ENCODE peak calls at places on chromosome 15, in ten cellular contexts. One of them, this sample, is unnamed.
A peak's percentile ranks its signal among the peaks of the same experiment; 100 is the strongest.

GRCh38 chr15:59116771-59117170 is 11.8 kb downstream of the CCNB2 start:
- DNase-seq in Peyer's patch: no peak
- DNase-seq in right lobe of liver: no peak
- DNase-seq in GM12892: no peak
- DNase-seq in vagina: no peak
- DNase-seq in K562: no peak
- DNase-seq in stomach: no peak
- DNase-seq in A549: no peak
- DNase-seq in adrenal gland: no peak
- DNase-seq in testis: no peak
- DNase-seq in this sample: no peak

GRCh38 chr15:70132148-70132547 is 34.4 kb upstream of the TLE3 start:
- DNase-seq in A549: no peak
- DNase-seq in right lobe of liver: no peak
- DNase-seq in testis: peak; percentile 69
- DNase-seq in adrenal gland: no peak
- DNase-seq in vagina: no peak
- DNase-seq in K562: no peak
- DNase-seq in Peyer's patch: no peak
- DNase-seq in GM12892: no peak
- DNase-seq in stomach: no peak
- DNase-seq in this sample: no peak

GRCh38 chr15:66133247-66133646 is 120.3 kb downstream of the MEGF11 start:
- DNase-seq in GM12892: no peak
- DNase-seq in Peyer's patch: no peak
- DNase-seq in right lobe of liver: no peak
- DNase-seq in adrenal gland: peak; percentile 53
- DNase-seq in stomach: no peak
- DNase-seq in testis: peak; percentile 57
- DNase-seq in K562: no peak
- DNase-seq in vagina: no peak
- DNase-seq in A549: no peak
- DNase-seq in this sample: no peak

GRCh38 chr15:101039461-101039860 is 120.3 kb downstream of the LRRK1 start:
- DNase-seq in testis: no peak
- DNase-seq in right lobe of liver: no peak
- DNase-seq in K562: no peak
- DNase-seq in Peyer's patch: peak; percentile 4
- DNase-seq in GM12892: no peak
- DNase-seq in stomach: no peak
- DNase-seq in A549: no peak
- DNase-seq in vagina: no peak
- DNase-seq in adrenal gland: no peak
- DNase-seq in this sample: no peak

GRCh38 chr15:52256366-52256765 is 39.2 kb downstream of the MYO5C start:
- DNase-seq in GM12892: peak; percentile 46
- DNase-seq in right lobe of liver: no peak
- DNase-seq in Peyer's patch: peak; percentile 80
- DNase-seq in A549: peak; percentile 86
- DNase-seq in adrenal gland: peak; percentile 43
- DNase-seq in stomach: peak; percentile 74
- DNase-seq in vagina: no peak
- DNase-seq in testis: peak; percentile 82
- DNase-seq in K562: peak; percentile 76
- DNase-seq in this sample: peak; percentile 75

GRCh38 chr15:66729339-66729951 is 27.4 kb downstream of the SMAD6 start:
- DNase-seq in K562: no peak
- DNase-seq in stomach: no peak
- DNase-seq in adrenal gland: no peak
- DNase-seq in Peyer's patch: no peak
- DNase-seq in testis: no peak
- DNase-seq in vagina: no peak
- DNase-seq in A549: no peak
- DNase-seq in right lobe of liver: no peak
- DNase-seq in GM12892: no peak
- DNase-seq in this sample: no peak

GRCh38 chr15:35167675-35168074 is 82.6 kb upstream of the NANOGP8 start:
- DNase-seq in vagina: no peak
- DNase-seq in stomach: no peak
- DNase-seq in A549: no peak
- DNase-seq in right lobe of liver: no peak
- DNase-seq in GM12892: no peak
- DNase-seq in K562: no peak
- DNase-seq in adrenal gland: no peak
- DNase-seq in Peyer's patch: no peak
- DNase-seq in testis: no peak
- DNase-seq in this sample: no peak

GRCh38 chr15:65400760-65401606 is 21.8 kb downstream of the IGDCC4 start:
- DNase-seq in Peyer's patch: peak; percentile 37
- DNase-seq in vagina: no peak
- DNase-seq in adrenal gland: peak; percentile 85
- DNase-seq in GM12892: peak; percentile 72
- DNase-seq in testis: peak; percentile 79
- DNase-seq in A549: peak; percentile 99
- DNase-seq in right lobe of liver: no peak
- DNase-seq in stomach: peak; percentile 68
- DNase-seq in K562: peak; percentile 78
- DNase-seq in this sample: peak; percentile 71

GRCh38 chr15:41474436-41474835 is 19.2 kb upstream of the ITPKA start:
- DNase-seq in Peyer's patch: no peak
- DNase-seq in testis: no peak
- DNase-seq in K562: no peak
- DNase-seq in vagina: no peak
- DNase-seq in GM12892: no peak
- DNase-seq in A549: no peak
- DNase-seq in stomach: peak; percentile 47
- DNase-seq in right lobe of liver: no peak
- DNase-seq in adrenal gland: no peak
- DNase-seq in this sample: no peak

GRCh38 chr15:41043276-41043675 is 72.8 kb downstream of the INO80 start:
- DNase-seq in A549: no peak
- DNase-seq in GM12892: no peak
- DNase-seq in adrenal gland: no peak
- DNase-seq in stomach: no peak
- DNase-seq in right lobe of liver: no peak
- DNase-seq in testis: no peak
- DNase-seq in K562: no peak
- DNase-seq in vagina: no peak
- DNase-seq in Peyer's patch: no peak
- DNase-seq in this sample: no peak

GRCh38 chr15:99565031-99565280 is 828 bp upstream of the MEF2A start:
- DNase-seq in GM12892: no peak
- DNase-seq in adrenal gland: no peak
- DNase-seq in K562: no peak
- DNase-seq in right lobe of liver: no peak
- DNase-seq in testis: no peak
- DNase-seq in stomach: no peak
- DNase-seq in A549: no peak
- DNase-seq in Peyer's patch: no peak
- DNase-seq in vagina: no peak
- DNase-seq in this sample: no peak

GRCh38 chr15:99568548-99569352 is 3.0 kb downstream of the MEF2A start:
- DNase-seq in Peyer's patch: no peak
- DNase-seq in vagina: no peak
- DNase-seq in stomach: no peak
- DNase-seq in right lobe of liver: no peak
- DNase-seq in K562: peak; percentile 24
- DNase-seq in GM12892: no peak
- DNase-seq in testis: no peak
- DNase-seq in A549: no peak
- DNase-seq in adrenal gland: no peak
- DNase-seq in this sample: no peak

GRCh38 chr15:99565281-99566156 is at the start of gene MEF2A:
- DNase-seq in stomach: peak; percentile 95
- DNase-seq in testis: peak; percentile 95
- DNase-seq in right lobe of liver: peak; percentile 97
- DNase-seq in K562: peak; percentile 94
- DNase-seq in adrenal gland: peak; percentile 97
- DNase-seq in A549: peak; percentile 97
- DNase-seq in Peyer's patch: peak; percentile 88
- DNase-seq in vagina: no peak
- DNase-seq in GM12892: peak; percentile 74
- DNase-seq in this sample: peak; percentile 97

GRCh38 chr15:99564221-99565030 is 1.4 kb upstream of the MEF2A start:
- DNase-seq in GM12892: no peak
- DNase-seq in A549: no peak
- DNase-seq in testis: peak; percentile 55
- DNase-seq in right lobe of liver: no peak
- DNase-seq in stomach: no peak
- DNase-seq in K562: peak; percentile 20
- DNase-seq in adrenal gland: peak; percentile 79
- DNase-seq in vagina: no peak
- DNase-seq in Peyer's patch: peak; percentile 20
- DNase-seq in this sample: peak; percentile 23

GRCh38 chr15:99566157-99566900 is 545 bp downstream of the MEF2A start:
- DNase-seq in GM12892: peak; percentile 23
- DNase-seq in A549: no peak
- DNase-seq in vagina: no peak
- DNase-seq in stomach: no peak
- DNase-seq in adrenal gland: no peak
- DNase-seq in right lobe of liver: peak; percentile 62
- DNase-seq in Peyer's patch: peak; percentile 34
- DNase-seq in K562: peak; percentile 52
- DNase-seq in testis: peak; percentile 43
- DNase-seq in this sample: peak; percentile 22
- TF ChIP-seq POLR2A in GM12892: no peak
- TF ChIP-seq POLR2A in A549: no peak
- TF ChIP-seq POLR2A in vagina: no peak
- TF ChIP-seq POLR2A in stomach: no peak
- TF ChIP-seq POLR2A in adrenal gland: no peak
- TF ChIP-seq POLR2A in right lobe of liver: no peak
- TF ChIP-seq POLR2A in Peyer's patch: no peak
- TF ChIP-seq POLR2A in K562: no peak
- TF ChIP-seq POLR2A in testis: no peak
- TF ChIP-seq POLR2A in this sample: no peak

GRCh38 chr15:88621789-88622604 is 857 bp downstream of the AEN start:
- DNase-seq in K562: peak; percentile 80
- DNase-seq in adrenal gland: peak; percentile 52
- DNase-seq in stomach: no peak
- DNase-seq in right lobe of liver: no peak
- DNase-seq in A549: peak; percentile 62
- DNase-seq in vagina: no peak
- DNase-seq in GM12892: no peak
- DNase-seq in testis: no peak
- DNase-seq in Peyer's patch: peak; percentile 65
- DNase-seq in this sample: no peak
- TF ChIP-seq POLR2A in K562: peak; percentile 26
- TF ChIP-seq POLR2A in adrenal gland: peak; percentile 23
- TF ChIP-seq POLR2A in stomach: no peak
- TF ChIP-seq POLR2A in right lobe of liver: no peak
- TF ChIP-seq POLR2A in A549: no peak
- TF ChIP-seq POLR2A in vagina: no peak
- TF ChIP-seq POLR2A in GM12892: peak; percentile 54
- TF ChIP-seq POLR2A in testis: no peak
- TF ChIP-seq POLR2A in Peyer's patch: no peak
- TF ChIP-seq POLR2A in this sample: no peak

GRCh38 chr15:75202251-75203016 is 752 bp downstream of the C15orf39 start:
- DNase-seq in vagina: no peak
- DNase-seq in Peyer's patch: peak; percentile 89
- DNase-seq in A549: peak; percentile 80
- DNase-seq in GM12892: peak; percentile 82
- DNase-seq in stomach: peak; percentile 85
- DNase-seq in K562: peak; percentile 82
- DNase-seq in right lobe of liver: peak; percentile 86
- DNase-seq in testis: peak; percentile 80
- DNase-seq in adrenal gland: peak; percentile 84
- DNase-seq in this sample: peak; percentile 86

GRCh38 chr15:75199347-75199976 is 2.2 kb upstream of the C15orf39 start:
- DNase-seq in Peyer's patch: no peak
- DNase-seq in A549: no peak
- DNase-seq in K562: no peak
- DNase-seq in stomach: no peak
- DNase-seq in adrenal gland: no peak
- DNase-seq in right lobe of liver: no peak
- DNase-seq in vagina: no peak
- DNase-seq in GM12892: no peak
- DNase-seq in testis: no peak
- DNase-seq in this sample: no peak

GRCh38 chr15:75200391-75200764 is 1.3 kb upstream of the C15orf39 start:
- DNase-seq in right lobe of liver: no peak
- DNase-seq in stomach: no peak
- DNase-seq in vagina: no peak
- DNase-seq in adrenal gland: no peak
- DNase-seq in testis: no peak
- DNase-seq in K562: no peak
- DNase-seq in GM12892: no peak
- DNase-seq in Peyer's patch: no peak
- DNase-seq in A549: no peak
- DNase-seq in this sample: no peak

GRCh38 chr15:75201609-75202250 is at the start of gene C15orf39:
- DNase-seq in Peyer's patch: peak; percentile 68
- DNase-seq in adrenal gland: peak; percentile 70
- DNase-seq in K562: peak; percentile 80
- DNase-seq in A549: peak; percentile 92
- DNase-seq in GM12892: peak; percentile 78
- DNase-seq in testis: peak; percentile 76
- DNase-seq in vagina: no peak
- DNase-seq in stomach: peak; percentile 76
- DNase-seq in right lobe of liver: peak; percentile 82
- DNase-seq in this sample: peak; percentile 74

DNA sequence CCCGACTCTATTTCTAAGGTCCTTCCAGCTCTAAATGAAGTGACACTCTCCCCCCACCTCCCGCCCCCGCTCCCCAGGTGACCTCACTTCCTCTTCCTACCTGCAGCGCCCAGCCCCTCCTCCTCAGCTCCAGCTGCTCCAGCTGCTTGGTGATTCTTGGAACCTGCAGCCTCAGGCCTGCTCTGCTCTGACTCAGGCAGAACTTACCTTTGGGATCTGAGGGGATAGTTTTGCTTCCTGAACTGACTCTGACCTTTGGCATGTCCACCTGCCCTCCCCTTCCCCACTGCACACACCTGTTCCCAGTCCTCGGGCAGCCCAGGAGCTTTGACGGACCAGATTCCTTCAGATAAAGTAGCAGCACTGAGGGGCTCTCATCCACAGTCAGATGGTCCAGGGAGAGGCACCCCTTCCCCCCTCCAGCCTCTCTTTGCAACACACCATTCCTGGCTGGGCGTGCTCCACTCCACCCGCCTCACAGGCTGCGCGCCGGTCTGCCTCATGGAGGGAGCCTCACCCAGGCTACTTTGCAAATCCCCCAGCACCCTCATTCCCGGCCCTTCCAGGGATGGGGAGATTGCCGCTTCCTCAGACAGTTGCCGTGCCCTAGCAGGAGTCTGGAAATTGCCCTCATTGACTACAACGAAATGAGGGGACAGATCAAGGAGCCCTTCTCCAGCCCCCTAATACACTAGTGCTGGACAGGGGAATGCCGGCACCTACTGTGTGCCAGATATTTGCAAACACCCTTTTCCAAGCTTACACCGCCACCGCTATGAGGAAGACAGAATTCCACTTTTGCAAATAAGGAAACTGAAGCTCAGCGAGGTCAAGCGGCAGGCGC is 695 bp upstream of the C15orf39 start:
- DNase-seq in testis: no peak
- DNase-seq in A549: no peak
- DNase-seq in right lobe of liver: peak; percentile 65
- DNase-seq in stomach: peak; percentile 73
- DNase-seq in vagina: no peak
- DNase-seq in GM12892: peak; percentile 53
- DNase-seq in Peyer's patch: peak; percentile 68
- DNase-seq in K562: peak; percentile 69
- DNase-seq in adrenal gland: no peak
- DNase-seq in this sample: peak; percentile 92
- TF ChIP-seq POLR2A in testis: no peak
- TF ChIP-seq POLR2A in A549: no peak
- TF ChIP-seq POLR2A in right lobe of liver: no peak
- TF ChIP-seq POLR2A in stomach: no peak
- TF ChIP-seq POLR2A in vagina: no peak
- TF ChIP-seq POLR2A in GM12892: peak; percentile 23
- TF ChIP-seq POLR2A in Peyer's patch: no peak
- TF ChIP-seq POLR2A in K562: no peak
- TF ChIP-seq POLR2A in adrenal gland: no peak
- TF ChIP-seq POLR2A in this sample: peak; percentile 42

GRCh38 chr15:89662893-89663673 is 7.8 kb upstream of the KIF7 start:
- DNase-seq in testis: peak; percentile 42
- DNase-seq in vagina: no peak
- DNase-seq in stomach: peak; percentile 66
- DNase-seq in A549: no peak
- DNase-seq in Peyer's patch: no peak
- DNase-seq in GM12892: no peak
- DNase-seq in adrenal gland: peak; percentile 79
- DNase-seq in right lobe of liver: no peak
- DNase-seq in K562: no peak
- DNase-seq in this sample: no peak
- TF ChIP-seq POLR2A in testis: no peak
- TF ChIP-seq POLR2A in vagina: no peak
- TF ChIP-seq POLR2A in stomach: no peak
- TF ChIP-seq POLR2A in A549: no peak
- TF ChIP-seq POLR2A in Peyer's patch: no peak
- TF ChIP-seq POLR2A in GM12892: no peak
- TF ChIP-seq POLR2A in adrenal gland: no peak
- TF ChIP-seq POLR2A in right lobe of liver: no peak
- TF ChIP-seq POLR2A in K562: no peak
- TF ChIP-seq POLR2A in this sample: peak; percentile 11